ENCODE peak calls at places on chromosomes 4 and X, in eight cellular contexts. One of them, this sample, is unnamed.

GRCh38 chrX:97743014-97743413 is 859.3 kb downstream of the RPA4 start:
- DNase-seq in EH: no peak
- DNase-seq in amniotic stem cell: no peak
- DNase-seq in mucosa of gallbladder: no peak
- DNase-seq in activated CD4-positive, alpha-beta T cell treated with anti-CD3 and anti-CD28 coated beads for 36 hours: peak; percentile 48
- DNase-seq in astrocyte: no peak
- DNase-seq in fibroblast of the aortic adventitia: no peak
- DNase-seq in heart right ventricle: no peak
- DNase-seq in this sample: no peak

GRCh38 chr4:170089743-170090666 is at the start of gene AADAT:
- DNase-seq in EH: peak; percentile 82
- DNase-seq in amniotic stem cell: peak; percentile 66
- DNase-seq in mucosa of gallbladder: peak; percentile 43
- DNase-seq in activated CD4-positive, alpha-beta T cell treated with anti-CD3 and anti-CD28 coated beads for 36 hours: peak; percentile 60
- DNase-seq in astrocyte: peak; percentile 59
- DNase-seq in fibroblast of the aortic adventitia: peak; percentile 72
- DNase-seq in heart right ventricle: peak; percentile 74
- DNase-seq in this sample: peak; percentile 60

GRCh38 chrX:153445106-153445855 is 575 bp downstream of the TREX2 start:
- DNase-seq in EH: no peak
- DNase-seq in amniotic stem cell: no peak
- DNase-seq in mucosa of gallbladder: no peak
- DNase-seq in activated CD4-positive, alpha-beta T cell treated with anti-CD3 and anti-CD28 coated beads for 36 hours: no peak
- DNase-seq in astrocyte: no peak
- DNase-seq in fibroblast of the aortic adventitia: no peak
- DNase-seq in heart right ventricle: no peak
- DNase-seq in this sample: no peak

GRCh38 chr4:140238353-140239041 is 84.5 kb upstream of the MAML3 start:
- DNase-seq in EH: peak; percentile 85
- DNase-seq in amniotic stem cell: no peak
- DNase-seq in mucosa of gallbladder: peak; percentile 81
- DNase-seq in activated CD4-positive, alpha-beta T cell treated with anti-CD3 and anti-CD28 coated beads for 36 hours: no peak
- DNase-seq in astrocyte: peak; percentile 74
- DNase-seq in fibroblast of the aortic adventitia: peak; percentile 95
- DNase-seq in heart right ventricle: peak; percentile 87
- DNase-seq in this sample: peak; percentile 61

GRCh38 chr4:180953572-180953971 is 1289.6 kb upstream of the TENM3 start:
- DNase-seq in EH: peak; percentile 4
- DNase-seq in amniotic stem cell: no peak
- DNase-seq in mucosa of gallbladder: no peak
- DNase-seq in activated CD4-positive, alpha-beta T cell treated with anti-CD3 and anti-CD28 coated beads for 36 hours: no peak
- DNase-seq in astrocyte: no peak
- DNase-seq in fibroblast of the aortic adventitia: peak; percentile 9
- DNase-seq in heart right ventricle: no peak
- DNase-seq in this sample: no peak

GRCh38 chr4:47562297-47562696 is 77.2 kb downstream of the ATP10D start:
- DNase-seq in EH: peak; percentile 82
- DNase-seq in amniotic stem cell: no peak
- DNase-seq in mucosa of gallbladder: no peak
- DNase-seq in activated CD4-positive, alpha-beta T cell treated with anti-CD3 and anti-CD28 coated beads for 36 hours: no peak
- DNase-seq in astrocyte: peak; percentile 56
- DNase-seq in fibroblast of the aortic adventitia: no peak
- DNase-seq in heart right ventricle: no peak
- DNase-seq in this sample: peak; percentile 49

GRCh38 chr4:1604181-1604705 is 79.9 kb downstream of the FAM53A start:
- DNase-seq in EH: peak; percentile 3
- DNase-seq in amniotic stem cell: no peak
- DNase-seq in mucosa of gallbladder: no peak
- DNase-seq in activated CD4-positive, alpha-beta T cell treated with anti-CD3 and anti-CD28 coated beads for 36 hours: no peak
- DNase-seq in astrocyte: peak; percentile 10
- DNase-seq in fibroblast of the aortic adventitia: peak; percentile 10
- DNase-seq in heart right ventricle: no peak
- DNase-seq in this sample: no peak

GRCh38 chr4:87042221-87042620 is 107.4 kb downstream of the AFF1 start:
- DNase-seq in EH: no peak
- DNase-seq in amniotic stem cell: no peak
- DNase-seq in mucosa of gallbladder: no peak
- DNase-seq in activated CD4-positive, alpha-beta T cell treated with anti-CD3 and anti-CD28 coated beads for 36 hours: no peak
- DNase-seq in astrocyte: no peak
- DNase-seq in fibroblast of the aortic adventitia: no peak
- DNase-seq in heart right ventricle: no peak
- DNase-seq in this sample: no peak

GRCh38 chrX:136866337-136867095 is 14.0 kb downstream of the RBMX start:
- DNase-seq in EH: no peak
- DNase-seq in amniotic stem cell: no peak
- DNase-seq in mucosa of gallbladder: no peak
- DNase-seq in activated CD4-positive, alpha-beta T cell treated with anti-CD3 and anti-CD28 coated beads for 36 hours: no peak
- DNase-seq in astrocyte: no peak
- DNase-seq in fibroblast of the aortic adventitia: no peak
- DNase-seq in heart right ventricle: no peak
- DNase-seq in this sample: no peak

This sample was measured in HFFc6.